ENCODE peak calls at places on chromosomes 6 and 20, in six cellular contexts. F, U, W, J, N and O are unnamed samples.

GRCh38 chr6:136927313-136927712 is 5.2 kb downstream of the SLC35D3 start:
- DNase-seq in F (peak), U (peak), W (peak), J (no peak), N (peak), O (peak)

GRCh38 chr20:50930139-50931047 is 844 bp downstream of the ADNP start:
- DNase-seq in F (no peak), U (no peak), W (no peak), J (no peak), N (no peak), O (peak)

GRCh38 chr6:24574809-24575208 is 71.2 kb downstream of the KIAA0319 start:
- DNase-seq in F (no peak), U (no peak), W (peak), J (no peak), N (no peak), O (no peak)

GRCh38 chr20:11919046-11919445 is 1.4 kb downstream of the BTBD3 start:
- DNase-seq in F (no peak), U (peak), W (no peak), J (no peak), N (no peak), O (no peak)

GRCh38 chr6:82875573-82876185 is 190.0 kb downstream of the UBE3D start:
- DNase-seq in F (peak), U (peak), W (peak), J (no peak), N (no peak), O (no peak)

GRCh38 chr6:128275030-128275429 is 245.4 kb downstream of the PTPRK start:
- DNase-seq in F (peak), U (peak), W (no peak), J (no peak), N (no peak), O (no peak)

GRCh38 chr20:17822039-17822438 is 122.3 kb downstream of the BANF2 start:
- DNase-seq in F (peak), U (peak), W (no peak), J (no peak), N (no peak), O (no peak)

GRCh38 chr6:30411515-30412207 is 66.7 kb downstream of the RPP21 start:
- DNase-seq in F (peak), U (peak), W (peak), J (peak), N (peak), O (no peak)

DNA sequence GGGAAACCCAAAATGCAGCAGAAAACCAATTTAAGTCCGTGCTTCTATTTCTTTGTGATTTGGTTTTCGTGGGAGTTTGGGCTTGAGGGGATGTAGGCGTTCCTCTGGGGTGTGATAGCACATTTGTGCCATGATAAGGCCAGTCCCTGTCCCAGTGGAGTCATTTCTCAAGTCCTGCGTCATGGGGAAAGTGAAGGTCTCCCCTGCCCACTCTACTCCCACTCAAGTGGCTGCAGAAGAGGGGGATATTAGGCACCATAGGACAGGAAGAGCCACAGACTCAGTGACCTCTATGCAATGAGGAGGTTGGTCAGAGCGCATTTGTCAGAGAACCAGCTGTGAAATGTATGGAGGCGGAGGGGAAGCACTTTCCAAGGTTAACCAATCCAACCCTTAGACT is 52.0 kb upstream of the EDN1 start:
- DNase-seq in F (no peak), U (no peak), W (no peak), J (no peak), N (no peak), O (no peak)
- H3K23ac ChIP-seq in F (no peak), U (no peak), W (no peak), J (no peak), N (no peak), O (no peak)

DNA sequence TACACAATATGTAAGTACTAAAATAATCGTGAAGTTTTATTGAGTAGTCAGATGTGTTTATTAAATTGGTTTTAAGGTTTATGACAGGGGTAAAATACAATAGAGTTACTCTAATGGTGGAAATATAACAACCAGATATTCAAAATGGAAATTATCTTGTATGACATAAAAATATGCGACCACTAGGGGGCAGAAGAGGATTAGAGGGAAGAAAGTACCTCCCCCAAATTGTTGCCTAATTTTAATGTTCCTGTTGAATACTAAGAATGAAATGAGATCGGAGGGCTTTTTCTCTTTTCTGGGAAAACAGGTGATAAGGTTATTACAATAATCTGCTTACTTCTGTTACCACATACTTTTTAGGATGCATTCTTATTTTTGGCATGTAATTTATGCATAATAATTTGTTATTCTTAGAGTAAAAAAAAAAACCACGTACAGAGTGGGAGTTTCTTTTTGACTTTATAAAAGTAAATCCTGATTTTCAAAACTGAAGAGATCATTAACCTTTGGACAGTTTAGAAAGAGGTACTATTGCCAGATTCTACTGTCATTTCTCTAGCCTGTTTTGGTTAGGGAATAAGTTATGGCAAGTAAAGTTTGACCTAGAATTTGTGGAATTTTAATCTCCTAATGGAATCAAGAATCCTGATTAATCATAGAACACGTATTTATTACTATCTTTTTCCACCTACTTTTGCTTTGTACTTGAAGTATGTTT is 159.2 kb downstream of the CD109 start:
- DNase-seq in F (peak), U (peak), W (peak), J (no peak), N (no peak), O (peak)
- H2BK15ac ChIP-seq in F (no peak), U (no peak), W (no peak), J (no peak), N (no peak), O (no peak)

GRCh38 chr20:57847104-57847503 is 137.3 kb upstream of the PMEPA1 start:
- DNase-seq in F (no peak), U (no peak), W (no peak), J (no peak), N (no peak), O (no peak)
- H3K23ac ChIP-seq in F (no peak), U (no peak), W (no peak), J (no peak), N (no peak), O (no peak)

GRCh38 chr20:38277691-38278090 is 17.2 kb upstream of the KIAA1755 start:
- DNase-seq in F (no peak), U (no peak), W (no peak), J (no peak), N (no peak), O (no peak)
- H2BK15ac ChIP-seq in F (peak), U (peak), W (no peak), J (no peak), N (no peak), O (no peak)

GRCh38 chr20:45359406-45360148 is 3.4 kb upstream of the SYS1 start:
- DNase-seq in F (peak), U (no peak), W (no peak), J (no peak), N (no peak), O (no peak)

GRCh38 chr20:45355685-45356084 is 7.3 kb upstream of the SYS1 start:
- DNase-seq in F (no peak), U (no peak), W (no peak), J (no peak), N (no peak), O (no peak)

GRCh38 chr20:45359069-45359405 is 3.9 kb upstream of the SYS1 start:
- DNase-seq in F (peak), U (peak), W (no peak), J (no peak), N (no peak), O (no peak)

GRCh38 chr20:45355209-45355608 is 7.0 kb upstream of the SDC4 start:
- DNase-seq in F (peak), U (peak), W (no peak), J (no peak), N (no peak), O (no peak)

GRCh38 chr20:45358282-45359068 is 4.5 kb upstream of the SYS1 start:
- DNase-seq in F (peak), U (peak), W (no peak), J (no peak), N (no peak), O (no peak)
- H3K23ac ChIP-seq in F (no peak), U (no peak), W (no peak), J (no peak), N (no peak), O (no peak)

GRCh38 chr20:58212636-58213035 is 15.8 kb downstream of the ANKRD60 start:
- DNase-seq in F (no peak), U (no peak), W (no peak), J (no peak), N (no peak), O (no peak)

GRCh38 chr20:58213716-58214115 is 14.7 kb downstream of the ANKRD60 start:
- DNase-seq in F (no peak), U (no peak), W (no peak), J (no peak), N (no peak), O (no peak)

GRCh38 chr20:58215116-58215515 is 13.3 kb downstream of the ANKRD60 start:
- DNase-seq in F (no peak), U (no peak), W (no peak), J (no peak), N (no peak), O (no peak)

GRCh38 chr20:58214310-58214709 is 14.1 kb downstream of the ANKRD60 start:
- DNase-seq in F (no peak), U (no peak), W (no peak), J (no peak), N (no peak), O (no peak)

DNA sequence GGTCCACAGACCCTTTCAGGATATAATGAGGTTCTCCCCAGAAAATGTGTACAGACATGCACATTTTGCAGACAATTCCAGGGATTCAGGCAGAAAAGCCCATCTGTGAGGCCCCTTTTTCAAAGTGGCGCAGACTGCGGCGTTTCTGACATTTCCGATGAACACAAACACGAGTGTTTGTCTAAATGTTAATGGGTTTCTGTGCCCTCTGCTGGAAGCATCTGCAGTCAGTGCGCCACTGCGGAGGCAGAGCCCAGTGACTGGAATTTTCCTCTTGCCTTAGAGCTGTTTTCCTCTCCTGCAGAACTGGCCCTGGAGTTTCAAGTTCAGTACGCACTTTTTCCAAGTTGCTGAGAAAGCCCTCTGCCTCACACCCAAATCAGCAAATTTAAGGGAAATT is 15.3 kb downstream of the ANKRD60 start:
- DNase-seq in F (no peak), U (no peak), W (no peak), J (no peak), N (no peak), O (no peak)
- H2BK15ac ChIP-seq in F (no peak), U (no peak), W (no peak), J (no peak), N (no peak), O (no peak)

GRCh38 chr6:22917344-22917743 is 348.0 kb downstream of the HDGFL1 start:
- DNase-seq in F (peak), U (peak), W (no peak), J (no peak), N (no peak), O (no peak)
- H3K23ac ChIP-seq in F (no peak), U (no peak), W (no peak), J (no peak), N (no peak), O (no peak)

GRCh38 chr6:166877349-166877748 is 79.0 kb downstream of the RNASET2 start:
- DNase-seq in F (no peak), U (no peak), W (no peak), J (no peak), N (no peak), O (no peak)

GRCh38 chr6:166879594-166879993 is 76.8 kb downstream of the RNASET2 start:
- DNase-seq in F (no peak), U (no peak), W (no peak), J (no peak), N (no peak), O (no peak)

GRCh38 chr6:166872431-166873139 is 83.8 kb downstream of the RNASET2 start:
- DNase-seq in F (no peak), U (no peak), W (peak), J (no peak), N (no peak), O (no peak)

DNA sequence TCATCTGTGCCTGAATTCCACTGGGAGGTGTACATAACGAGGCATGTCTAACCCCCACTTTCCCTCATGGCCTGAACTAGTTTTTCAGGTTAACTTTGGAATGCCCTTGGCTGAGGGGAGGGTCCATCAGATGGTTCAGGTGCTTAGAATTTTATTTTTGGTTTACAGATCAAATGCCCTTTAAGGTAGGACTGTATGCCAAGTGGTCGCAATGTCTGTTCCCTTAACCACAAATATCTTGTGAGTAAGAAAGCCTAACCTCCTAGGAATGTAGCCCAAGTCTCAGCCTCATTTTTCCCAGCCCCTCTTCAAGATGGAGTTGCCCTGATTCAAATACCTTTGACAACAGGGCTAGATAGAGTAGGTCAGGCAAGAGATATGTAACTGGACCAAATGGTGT is 78.4 kb downstream of the RNASET2 start:
- DNase-seq in F (no peak), U (no peak), W (no peak), J (no peak), N (no peak), O (no peak)
- H2BK15ac ChIP-seq in F (no peak), U (no peak), W (no peak), J (no peak), N (no peak), O (no peak)